ENCODE peak calls at places on chromosome 11, in ten cellular contexts. One of them, this sample, is unnamed.

GRCh38 chr11:93857413-93858185 is 7.2 kb upstream of the VSTM5 start:
- DNase-seq in AG10803: no peak
- DNase-seq in chondrocyte: no peak
- DNase-seq in SK-N-SH: no peak
- DNase-seq in GM12878: no peak
- DNase-seq in suprapubic skin: no peak
- DNase-seq in Panc1: no peak
- DNase-seq in Peyer's patch: no peak
- DNase-seq in cardiac fibroblast: peak
- DNase-seq in cardiac muscle cell: no peak
- DNase-seq in this sample: no peak

GRCh38 chr11:113487622-113488021 is 12.4 kb upstream of the DRD2 start:
- DNase-seq in AG10803: no peak
- DNase-seq in chondrocyte: no peak
- DNase-seq in SK-N-SH: no peak
- DNase-seq in GM12878: no peak
- DNase-seq in suprapubic skin: no peak
- DNase-seq in Panc1: no peak
- DNase-seq in Peyer's patch: no peak
- DNase-seq in cardiac fibroblast: no peak
- DNase-seq in cardiac muscle cell: no peak
- DNase-seq in this sample: no peak

GRCh38 chr11:124798991-124799383 is 1.2 kb downstream of the MSANTD2 start:
- DNase-seq in AG10803: peak
- DNase-seq in chondrocyte: no peak
- DNase-seq in SK-N-SH: peak
- DNase-seq in GM12878: no peak
- DNase-seq in suprapubic skin: no peak
- DNase-seq in Panc1: no peak
- DNase-seq in Peyer's patch: no peak
- DNase-seq in cardiac fibroblast: peak
- DNase-seq in cardiac muscle cell: peak
- DNase-seq in this sample: no peak

GRCh38 chr11:2797741-2798361 is 87.7 kb downstream of the CDKN1C start:
- DNase-seq in AG10803: no peak
- DNase-seq in chondrocyte: peak
- DNase-seq in SK-N-SH: no peak
- DNase-seq in GM12878: no peak
- DNase-seq in suprapubic skin: peak
- DNase-seq in Panc1: no peak
- DNase-seq in Peyer's patch: peak
- DNase-seq in cardiac fibroblast: no peak
- DNase-seq in cardiac muscle cell: no peak
- DNase-seq in this sample: peak

GRCh38 chr11:64650923-64651523 is 60.0 kb downstream of the SLC22A12 start:
- DNase-seq in AG10803: peak
- DNase-seq in chondrocyte: no peak
- DNase-seq in SK-N-SH: no peak
- DNase-seq in GM12878: no peak
- DNase-seq in suprapubic skin: no peak
- DNase-seq in Panc1: no peak
- DNase-seq in Peyer's patch: no peak
- DNase-seq in cardiac fibroblast: peak
- DNase-seq in cardiac muscle cell: peak
- DNase-seq in this sample: no peak

GRCh38 chr11:10394229-10395100 is 60.6 kb upstream of the AMPD3 start:
- DNase-seq in AG10803: no peak
- DNase-seq in chondrocyte: no peak
- DNase-seq in SK-N-SH: peak
- DNase-seq in GM12878: no peak
- DNase-seq in suprapubic skin: no peak
- DNase-seq in Panc1: no peak
- DNase-seq in Peyer's patch: no peak
- DNase-seq in cardiac fibroblast: peak
- DNase-seq in cardiac muscle cell: no peak
- DNase-seq in this sample: no peak

GRCh38 chr11:47948137-47948536 is 32.2 kb upstream of the PTPRJ start:
- DNase-seq in AG10803: no peak
- DNase-seq in chondrocyte: no peak
- DNase-seq in SK-N-SH: no peak
- DNase-seq in GM12878: no peak
- DNase-seq in suprapubic skin: no peak
- DNase-seq in Panc1: no peak
- DNase-seq in Peyer's patch: no peak
- DNase-seq in cardiac fibroblast: peak
- DNase-seq in cardiac muscle cell: peak
- DNase-seq in this sample: no peak

GRCh38 chr11:102553835-102554282 is 23.3 kb upstream of the MMP7 start:
- DNase-seq in AG10803: no peak
- DNase-seq in chondrocyte: no peak
- DNase-seq in SK-N-SH: no peak
- DNase-seq in GM12878: peak
- DNase-seq in suprapubic skin: no peak
- DNase-seq in Panc1: no peak
- DNase-seq in Peyer's patch: no peak
- DNase-seq in cardiac fibroblast: no peak
- DNase-seq in cardiac muscle cell: no peak
- DNase-seq in this sample: no peak

GRCh38 chr11:119491753-119492455 is 68.9 kb upstream of the THY1 start:
- DNase-seq in AG10803: peak
- DNase-seq in chondrocyte: peak
- DNase-seq in SK-N-SH: no peak
- DNase-seq in GM12878: no peak
- DNase-seq in suprapubic skin: no peak
- DNase-seq in Panc1: no peak
- DNase-seq in Peyer's patch: no peak
- DNase-seq in cardiac fibroblast: peak
- DNase-seq in cardiac muscle cell: no peak
- DNase-seq in this sample: no peak
- TF ChIP-seq CTCF in AG10803: peak
- TF ChIP-seq CTCF in chondrocyte: peak
- TF ChIP-seq CTCF in SK-N-SH: peak
- TF ChIP-seq CTCF in GM12878: peak
- TF ChIP-seq CTCF in suprapubic skin: peak
- TF ChIP-seq CTCF in Panc1: no peak
- TF ChIP-seq CTCF in Peyer's patch: no peak
- TF ChIP-seq CTCF in cardiac fibroblast: peak
- TF ChIP-seq CTCF in cardiac muscle cell: peak
- TF ChIP-seq CTCF in this sample: peak

DNA sequence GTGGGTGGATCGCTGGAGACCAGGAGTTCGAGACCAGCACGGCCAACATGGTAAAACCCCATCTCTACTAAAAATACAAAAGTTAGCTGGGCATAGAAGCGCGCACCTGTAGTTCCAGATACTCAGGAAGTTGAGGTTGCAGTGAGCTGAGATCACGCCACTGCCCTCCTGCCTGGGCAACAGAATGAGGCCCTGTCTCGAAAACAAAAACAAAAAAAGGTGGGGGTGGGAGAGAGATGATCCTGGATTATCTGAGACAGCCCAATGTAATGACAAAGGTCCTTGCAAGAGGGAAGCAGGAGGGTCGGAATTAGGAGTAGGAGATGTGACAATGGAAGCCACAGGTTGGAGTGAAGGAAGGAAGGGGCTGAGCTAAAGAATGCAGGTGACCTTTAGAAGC is 87.6 kb upstream of the APOA1 start:
- DNase-seq in AG10803: no peak
- DNase-seq in chondrocyte: no peak
- DNase-seq in SK-N-SH: no peak
- DNase-seq in GM12878: no peak
- DNase-seq in suprapubic skin: no peak
- DNase-seq in Panc1: no peak
- DNase-seq in Peyer's patch: no peak
- DNase-seq in cardiac fibroblast: no peak
- DNase-seq in cardiac muscle cell: no peak
- DNase-seq in this sample: no peak
- TF ChIP-seq CTCF in AG10803: no peak
- TF ChIP-seq CTCF in chondrocyte: no peak
- TF ChIP-seq CTCF in SK-N-SH: no peak
- TF ChIP-seq CTCF in GM12878: no peak
- TF ChIP-seq CTCF in suprapubic skin: no peak
- TF ChIP-seq CTCF in Panc1: no peak
- TF ChIP-seq CTCF in Peyer's patch: no peak
- TF ChIP-seq CTCF in cardiac fibroblast: no peak
- TF ChIP-seq CTCF in cardiac muscle cell: no peak
- TF ChIP-seq CTCF in this sample: no peak

GRCh38 chr11:76939219-76939631 is 78.5 kb downstream of the ACER3 start:
- DNase-seq in AG10803: peak
- DNase-seq in chondrocyte: no peak
- DNase-seq in SK-N-SH: no peak
- DNase-seq in GM12878: no peak
- DNase-seq in suprapubic skin: no peak
- DNase-seq in Panc1: peak
- DNase-seq in Peyer's patch: no peak
- DNase-seq in cardiac fibroblast: no peak
- DNase-seq in cardiac muscle cell: no peak
- DNase-seq in this sample: no peak

DNA sequence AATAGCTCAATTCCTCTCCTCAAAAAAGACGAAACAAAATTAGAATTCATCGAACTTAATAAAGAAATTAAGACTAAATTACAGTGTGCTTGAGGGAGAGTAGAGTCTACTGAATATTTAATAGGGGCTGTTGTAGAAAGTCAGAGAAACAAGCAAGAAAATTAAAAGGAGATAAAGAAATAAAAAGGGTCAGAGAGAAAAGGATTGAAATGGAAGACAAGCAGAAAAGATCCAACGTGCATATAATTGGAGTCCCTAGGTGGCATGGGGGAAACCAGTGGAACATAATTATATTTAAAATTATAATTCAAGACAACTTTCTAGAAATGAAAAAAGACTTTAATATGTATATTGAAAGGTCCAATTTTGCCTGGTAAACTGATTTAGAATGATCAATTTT is 74.3 kb downstream of the ACER3 start:
- DNase-seq in AG10803: no peak
- DNase-seq in chondrocyte: no peak
- DNase-seq in SK-N-SH: no peak
- DNase-seq in GM12878: no peak
- DNase-seq in suprapubic skin: no peak
- DNase-seq in Panc1: no peak
- DNase-seq in Peyer's patch: no peak
- DNase-seq in cardiac fibroblast: peak
- DNase-seq in cardiac muscle cell: peak
- DNase-seq in this sample: no peak
- TF ChIP-seq CTCF in AG10803: no peak
- TF ChIP-seq CTCF in chondrocyte: no peak
- TF ChIP-seq CTCF in SK-N-SH: no peak
- TF ChIP-seq CTCF in GM12878: no peak
- TF ChIP-seq CTCF in suprapubic skin: no peak
- TF ChIP-seq CTCF in Panc1: no peak
- TF ChIP-seq CTCF in Peyer's patch: no peak
- TF ChIP-seq CTCF in cardiac fibroblast: no peak
- TF ChIP-seq CTCF in cardiac muscle cell: no peak
- TF ChIP-seq CTCF in this sample: no peak

GRCh38 chr11:85464283-85464682 is 162.9 kb downstream of the DLG2 start:
- DNase-seq in AG10803: no peak
- DNase-seq in chondrocyte: no peak
- DNase-seq in SK-N-SH: no peak
- DNase-seq in GM12878: no peak
- DNase-seq in suprapubic skin: no peak
- DNase-seq in Panc1: no peak
- DNase-seq in Peyer's patch: no peak
- DNase-seq in cardiac fibroblast: no peak
- DNase-seq in cardiac muscle cell: no peak
- DNase-seq in this sample: no peak
- TF ChIP-seq CTCF in AG10803: no peak
- TF ChIP-seq CTCF in chondrocyte: no peak
- TF ChIP-seq CTCF in SK-N-SH: peak
- TF ChIP-seq CTCF in GM12878: no peak
- TF ChIP-seq CTCF in suprapubic skin: no peak
- TF ChIP-seq CTCF in Panc1: peak
- TF ChIP-seq CTCF in Peyer's patch: no peak
- TF ChIP-seq CTCF in cardiac fibroblast: no peak
- TF ChIP-seq CTCF in cardiac muscle cell: no peak
- TF ChIP-seq CTCF in this sample: no peak

GRCh38 chr11:67250059-67251043 is 15.9 kb upstream of the GRK2 start:
- DNase-seq in AG10803: no peak
- DNase-seq in chondrocyte: no peak
- DNase-seq in SK-N-SH: no peak
- DNase-seq in GM12878: no peak
- DNase-seq in suprapubic skin: no peak
- DNase-seq in Panc1: no peak
- DNase-seq in Peyer's patch: no peak
- DNase-seq in cardiac fibroblast: no peak
- DNase-seq in cardiac muscle cell: no peak
- DNase-seq in this sample: no peak

GRCh38 chr11:67253872-67254624 is 12.2 kb upstream of the GRK2 start:
- DNase-seq in AG10803: no peak
- DNase-seq in chondrocyte: no peak
- DNase-seq in SK-N-SH: no peak
- DNase-seq in GM12878: no peak
- DNase-seq in suprapubic skin: no peak
- DNase-seq in Panc1: no peak
- DNase-seq in Peyer's patch: no peak
- DNase-seq in cardiac fibroblast: no peak
- DNase-seq in cardiac muscle cell: no peak
- DNase-seq in this sample: no peak

GRCh38 chr11:67251841-67252240 is 14.4 kb upstream of the GRK2 start:
- DNase-seq in AG10803: peak
- DNase-seq in chondrocyte: no peak
- DNase-seq in SK-N-SH: no peak
- DNase-seq in GM12878: no peak
- DNase-seq in suprapubic skin: no peak
- DNase-seq in Panc1: no peak
- DNase-seq in Peyer's patch: no peak
- DNase-seq in cardiac fibroblast: no peak
- DNase-seq in cardiac muscle cell: no peak
- DNase-seq in this sample: no peak

GRCh38 chr11:67254768-67255167 is 11.5 kb upstream of the GRK2 start:
- DNase-seq in AG10803: no peak
- DNase-seq in chondrocyte: no peak
- DNase-seq in SK-N-SH: no peak
- DNase-seq in GM12878: no peak
- DNase-seq in suprapubic skin: peak
- DNase-seq in Panc1: no peak
- DNase-seq in Peyer's patch: no peak
- DNase-seq in cardiac fibroblast: no peak
- DNase-seq in cardiac muscle cell: no peak
- DNase-seq in this sample: no peak

DNA sequence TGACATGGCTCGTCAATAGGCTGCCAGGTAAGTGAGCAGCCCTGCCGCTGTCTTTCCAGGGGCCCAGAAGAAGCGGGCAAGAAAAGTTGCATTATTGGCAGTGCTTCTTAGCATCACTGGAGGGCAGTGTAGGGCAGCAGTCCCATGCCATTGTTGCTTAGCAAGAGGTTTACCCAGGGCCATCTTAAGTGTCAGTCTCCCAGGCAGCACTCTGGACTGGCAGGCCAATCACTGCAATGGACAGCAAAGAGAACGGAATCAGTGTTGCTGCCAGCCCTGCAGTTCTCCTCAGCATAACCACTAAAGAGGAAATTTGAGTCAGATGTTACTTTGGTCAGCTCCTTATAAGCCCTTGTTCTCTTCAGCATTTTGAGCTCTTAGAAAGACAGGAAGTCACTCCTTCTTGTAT is 13.4 kb upstream of the GRK2 start:
- DNase-seq in AG10803: peak
- DNase-seq in chondrocyte: no peak
- DNase-seq in SK-N-SH: no peak
- DNase-seq in GM12878: no peak
- DNase-seq in suprapubic skin: no peak
- DNase-seq in Panc1: no peak
- DNase-seq in Peyer's patch: no peak
- DNase-seq in cardiac fibroblast: peak
- DNase-seq in cardiac muscle cell: peak
- DNase-seq in this sample: peak
- TF ChIP-seq CTCF in AG10803: peak
- TF ChIP-seq CTCF in chondrocyte: peak
- TF ChIP-seq CTCF in SK-N-SH: peak
- TF ChIP-seq CTCF in GM12878: peak
- TF ChIP-seq CTCF in suprapubic skin: peak
- TF ChIP-seq CTCF in Panc1: peak
- TF ChIP-seq CTCF in Peyer's patch: peak
- TF ChIP-seq CTCF in cardiac fibroblast: peak
- TF ChIP-seq CTCF in cardiac muscle cell: peak
- TF ChIP-seq CTCF in this sample: peak